ENCODE peak calls at places on chromosomes 16 and 17, in five cellular contexts. One of them, this sample, is unnamed.

GRCh38 chr16:57531635-57532220 is 4.6 kb downstream of the CCDC102A start:
- DNase-seq in NCI-H1436: no peak
- DNase-seq in fibroblast of the aortic adventitia: no peak
- DNase-seq in lower lobe of right lung: peak; percentile 9
- DNase-seq in A549: no peak
- DNase-seq in this sample: no peak

GRCh38 chr17:80755650-80756405 is 211.2 kb downstream of the RPTOR start:
- DNase-seq in NCI-H1436: no peak
- DNase-seq in fibroblast of the aortic adventitia: no peak
- DNase-seq in lower lobe of right lung: no peak
- DNase-seq in A549: no peak
- DNase-seq in this sample: no peak

GRCh38 chr16:57612494-57612893 is 15.9 kb upstream of the ADGRG1 start:
- DNase-seq in NCI-H1436: no peak
- DNase-seq in fibroblast of the aortic adventitia: no peak
- DNase-seq in lower lobe of right lung: no peak
- DNase-seq in A549: no peak
- DNase-seq in this sample: no peak

GRCh38 chr17:36686123-36686669 is 84.8 kb downstream of the MRM1 start:
- DNase-seq in NCI-H1436: no peak
- DNase-seq in fibroblast of the aortic adventitia: no peak
- DNase-seq in lower lobe of right lung: no peak
- DNase-seq in A549: no peak
- DNase-seq in this sample: no peak

GRCh38 chr16:55568151-55568693 is 1.7 kb downstream of the CAPNS2 start:
- DNase-seq in NCI-H1436: no peak
- DNase-seq in fibroblast of the aortic adventitia: no peak
- DNase-seq in lower lobe of right lung: no peak
- DNase-seq in A549: no peak
- DNase-seq in this sample: no peak

GRCh38 chr16:85102106-85102630 is 10.1 kb downstream of the CIBAR2 start:
- DNase-seq in NCI-H1436: no peak
- DNase-seq in fibroblast of the aortic adventitia: no peak
- DNase-seq in lower lobe of right lung: no peak
- DNase-seq in A549: no peak
- DNase-seq in this sample: no peak

GRCh38 chr17:57948555-57949420 is 6.4 kb downstream of the CUEDC1 start:
- DNase-seq in NCI-H1436: no peak
- DNase-seq in fibroblast of the aortic adventitia: peak; percentile 91
- DNase-seq in lower lobe of right lung: peak; percentile 46
- DNase-seq in A549: peak; percentile 98
- DNase-seq in this sample: no peak

GRCh38 chr16:29807426-29808218 is 1.3 kb downstream of the MAZ start:
- DNase-seq in NCI-H1436: peak; percentile 90
- DNase-seq in fibroblast of the aortic adventitia: peak; percentile 91
- DNase-seq in lower lobe of right lung: peak; percentile 92
- DNase-seq in A549: peak; percentile 95
- DNase-seq in this sample: peak; percentile 81

GRCh38 chr17:774320-774584 is 7.8 kb downstream of the GLOD4 start:
- DNase-seq in NCI-H1436: no peak
- DNase-seq in fibroblast of the aortic adventitia: no peak
- DNase-seq in lower lobe of right lung: no peak
- DNase-seq in A549: no peak
- DNase-seq in this sample: no peak

GRCh38 chr16:50497592-50497991 is 50.6 kb upstream of the NKD1 start:
- DNase-seq in NCI-H1436: no peak
- DNase-seq in fibroblast of the aortic adventitia: no peak
- DNase-seq in lower lobe of right lung: no peak
- DNase-seq in A549: no peak
- DNase-seq in this sample: peak; percentile 57

GRCh38 chr17:9432121-9432866 is 143.3 kb downstream of the STX8 start:
- DNase-seq in NCI-H1436: no peak
- DNase-seq in fibroblast of the aortic adventitia: no peak
- DNase-seq in lower lobe of right lung: no peak
- DNase-seq in A549: no peak
- DNase-seq in this sample: no peak

GRCh38 chr16:60674241-60674640 is 1362.0 kb downstream of the CDH8 start:
- DNase-seq in NCI-H1436: no peak
- DNase-seq in fibroblast of the aortic adventitia: no peak
- DNase-seq in lower lobe of right lung: no peak
- DNase-seq in A549: no peak
- DNase-seq in this sample: no peak

GRCh38 chr17:73719588-73720071 is 75.4 kb upstream of the SDK2 start:
- DNase-seq in NCI-H1436: no peak
- DNase-seq in fibroblast of the aortic adventitia: no peak
- DNase-seq in lower lobe of right lung: no peak
- DNase-seq in A549: no peak
- DNase-seq in this sample: peak; percentile 65

GRCh38 chr17:21029032-21029431 is 13.8 kb downstream of the USP22 start:
- DNase-seq in NCI-H1436: no peak
- DNase-seq in fibroblast of the aortic adventitia: peak; percentile 61
- DNase-seq in lower lobe of right lung: no peak
- DNase-seq in A549: peak; percentile 30
- DNase-seq in this sample: no peak

GRCh38 chr17:68101992-68102758 is 66.6 kb downstream of the KPNA2 start:
- DNase-seq in NCI-H1436: no peak
- DNase-seq in fibroblast of the aortic adventitia: peak; percentile 6
- DNase-seq in lower lobe of right lung: no peak
- DNase-seq in A549: peak; percentile 23
- DNase-seq in this sample: no peak

GRCh38 chr17:34579017-34579946 is at the start of gene TMEM132E:
- DNase-seq in NCI-H1436: no peak
- DNase-seq in fibroblast of the aortic adventitia: peak; percentile 5
- DNase-seq in lower lobe of right lung: peak; percentile 59
- DNase-seq in A549: peak; percentile 13
- DNase-seq in this sample: no peak

GRCh38 chr16:57262841-57263584 is 18.0 kb downstream of the ARL2BP start:
- DNase-seq in NCI-H1436: no peak
- DNase-seq in fibroblast of the aortic adventitia: no peak
- DNase-seq in lower lobe of right lung: peak; percentile 47
- DNase-seq in A549: no peak
- DNase-seq in this sample: no peak

GRCh38 chr17:82299452-82299851 is 18.0 kb downstream of the CD7 start:
- DNase-seq in NCI-H1436: no peak
- DNase-seq in fibroblast of the aortic adventitia: no peak
- DNase-seq in lower lobe of right lung: no peak
- DNase-seq in A549: no peak
- DNase-seq in this sample: no peak

GRCh38 chr16:81627024-81627423 is 152.1 kb upstream of the PLCG2 start:
- DNase-seq in NCI-H1436: no peak
- DNase-seq in fibroblast of the aortic adventitia: no peak
- DNase-seq in lower lobe of right lung: no peak
- DNase-seq in A549: peak; percentile 52
- DNase-seq in this sample: no peak

GRCh38 chr17:29615048-29615385 is 7.7 kb downstream of the CORO6 start:
- DNase-seq in NCI-H1436: no peak
- DNase-seq in fibroblast of the aortic adventitia: peak; percentile 40
- DNase-seq in lower lobe of right lung: peak; percentile 79
- DNase-seq in A549: no peak
- DNase-seq in this sample: no peak

GRCh38 chr17:64504769-64505319 is 1.2 kb downstream of the DDX5 start:
- DNase-seq in NCI-H1436: no peak
- DNase-seq in fibroblast of the aortic adventitia: peak; percentile 94
- DNase-seq in lower lobe of right lung: no peak
- DNase-seq in A549: peak; percentile 45
- DNase-seq in this sample: peak; percentile 42

GRCh38 chr17:32914181-32914580 is 13.8 kb upstream of the TMEM98 start:
- DNase-seq in NCI-H1436: no peak
- DNase-seq in fibroblast of the aortic adventitia: no peak
- DNase-seq in lower lobe of right lung: no peak
- DNase-seq in A549: no peak
- DNase-seq in this sample: no peak

This sample was measured in HepG2.